ENCODE peak calls at places on chromosomes 7 and 10, in five cellular contexts. Z is cardiac fibroblast, K is NCI-H2029, N is HEK293T, C is spleen. S is an unnamed sample.

GRCh38 chr7:127888825-127889224 is 142.4 kb downstream of the LRRC4 start:
- DNase-seq in Z (no peak), K (no peak), N (no peak), C (no peak), S (no peak)

GRCh38 chr10:42962120-42962901 is 114.6 kb upstream of the RET start:
- DNase-seq in Z (no peak), K (no peak), N (no peak), C (peak; percentile 64), S (no peak)

GRCh38 chr7:77327067-77327931 is 88.8 kb downstream of the GSAP start:
- DNase-seq in Z (peak; percentile 89), K (peak; percentile 48), N (no peak), C (no peak), S (peak; percentile 27)

GRCh38 chr10:62817763-62818425 is 1.7 kb upstream of the EGR2 start:
- DNase-seq in Z (peak; percentile 78), K (no peak), N (peak; percentile 76), C (peak; percentile 97), S (peak; percentile 79)

GRCh38 chr7:151736403-151736909 is 140.5 kb downstream of the PRKAG2 start:
- DNase-seq in Z (peak; percentile 96), K (peak; percentile 84), N (peak; percentile 89), C (no peak), S (peak; percentile 82)

GRCh38 chr10:50538473-50539398 is 85.0 kb downstream of the SGMS1 start:
- DNase-seq in Z (no peak), K (no peak), N (no peak), C (peak; percentile 74), S (no peak)

GRCh38 chr7:36115448-36116321 is 37.4 kb upstream of the EEPD1 start:
- DNase-seq in Z (peak; percentile 93), K (no peak), N (no peak), C (no peak), S (no peak)

GRCh38 chr10:23316406-23316805 is 28.2 kb downstream of the C10orf67 start:
- DNase-seq in Z (no peak), K (no peak), N (no peak), C (no peak), S (no peak)

GRCh38 chr7:104767826-104768536 is 246.0 kb upstream of the KMT2E start:
- DNase-seq in Z (no peak), K (no peak), N (no peak), C (no peak), S (no peak)

GRCh38 chr10:1952126-1953095 is 215.1 kb upstream of the ADARB2 start:
- DNase-seq in Z (no peak), K (no peak), N (no peak), C (no peak), S (no peak)

GRCh38 chr10:52004342-52004949 is 305.1 kb upstream of the CSTF2T start:
- DNase-seq in Z (peak; percentile 72), K (no peak), N (peak; percentile 55), C (no peak), S (no peak)

GRCh38 chr10:65802391-65802790 is 1123.4 kb upstream of the LRRTM3 start:
- DNase-seq in Z (no peak), K (no peak), N (no peak), C (no peak), S (no peak)